ENCODE peak calls at places on chromosomes 1 and 21, in four cellular contexts. S, V, Y and C are unnamed samples.

GRCh38 chr1:238153939-238154338 is 263.2 kb upstream of the ZP4 start:
- DNase-seq in Y (no peak), S (no peak), V (no peak), C (no peak)

GRCh38 chr1:162383516-162383915 is 2.0 kb downstream of the C1orf226 start:
- DNase-seq in Y (no peak), S (no peak), V (no peak), C (no peak)

GRCh38 chr1:101250219-101250618 is 13.4 kb downstream of the S1PR1 start:
- DNase-seq in S (no peak), Y (no peak), V (no peak), C (no peak)

GRCh38 chr1:39462074-39462473 is 29.4 kb upstream of the BMP8A start:
- DNase-seq in V (no peak), S (no peak), Y (peak), C (no peak)

GRCh38 chr1:15220825-15221431 is 26.1 kb upstream of the FHAD1 start:
- DNase-seq in Y (no peak), V (no peak), S (no peak), C (no peak)

GRCh38 chr21:42424848-42425602 is 21.3 kb downstream of the UBASH3A start:
- DNase-seq in S (no peak), V (no peak), Y (no peak), C (no peak)

GRCh38 chr1:202152399-202152798 is 7.9 kb upstream of the ARL8A start:
- DNase-seq in S (no peak), Y (no peak), V (no peak), C (no peak)

GRCh38 chr1:205435904-205436573 is 14.2 kb upstream of the LEMD1 start:
- DNase-seq in Y (no peak), V (no peak), S (no peak), C (no peak)

GRCh38 chr1:167158095-167158812 is 62.4 kb upstream of the POU2F1 start:
- DNase-seq in S (no peak), V (no peak), Y (no peak), C (no peak)

GRCh38 chr1:8939362-8939995 is 6.2 kb upstream of the CA6 start:
- DNase-seq in S (peak), Y (peak), V (no peak), C (no peak)

GRCh38 chr1:215133532-215133931 is 51.0 kb downstream of the KCNK2 start:
- DNase-seq in S (no peak), Y (no peak), V (no peak), C (no peak)

GRCh38 chr1:201267481-201268229 is 15.7 kb upstream of the PKP1 start:
- DNase-seq in Y (peak), S (peak), V (peak), C (no peak)

GRCh38 chr21:16113052-16113715 is 383.4 kb downstream of the USP25 start:
- DNase-seq in S (no peak), Y (no peak), V (no peak), C (no peak)

GRCh38 chr1:169048043-169048442 is 58.4 kb upstream of the ATP1B1 start:
- DNase-seq in Y (no peak), S (no peak), V (no peak), C (no peak)

GRCh38 chr1:6507461-6507911 is 16.0 kb upstream of the PLEKHG5 start:
- DNase-seq in S (no peak), Y (no peak), V (no peak), C (no peak)

GRCh38 chr1:214446772-214447556 is 104.4 kb downstream of the PTPN14 start:
- DNase-seq in V (peak), Y (peak), S (peak), C (peak)

GRCh38 chr21:44503901-44504399 is 36.0 kb downstream of the KRTAP10-1 start:
- DNase-seq in Y (no peak), V (no peak), S (no peak), C (no peak)

GRCh38 chr1:1305300-1306069 is 2.2 kb downstream of the ACAP3 start:
- DNase-seq in S (peak), V (peak), Y (peak), C (no peak)

GRCh38 chr1:180800945-180801344 is 111.8 kb upstream of the KIAA1614 start:
- DNase-seq in V (no peak), Y (no peak), S (no peak), C (no peak)

GRCh38 chr1:193264313-193265065 is 78.1 kb upstream of the B3GALT2 start:
- DNase-seq in Y (no peak), S (no peak), V (no peak), C (no peak)

GRCh38 chr1:39174400-39175081 is 30.0 kb upstream of the MACF1 start:
- DNase-seq in S (no peak), Y (no peak), V (no peak), C (no peak)

GRCh38 chr1:227791425-227792090 is 23.9 kb upstream of the PRSS38 start:
- DNase-seq in S (no peak), Y (no peak), V (no peak), C (no peak)

GRCh38 chr1:205061665-205062069 is 18.7 kb downstream of the CNTN2 start:
- DNase-seq in Y (no peak), S (peak), V (peak), C (no peak)

GRCh38 chr1:236027096-236027495 is 37.8 kb downstream of the NID1 start:
- DNase-seq in S (no peak), V (no peak), Y (no peak), C (no peak)

GRCh38 chr21:36589352-36589971 is 109.5 kb upstream of the SIM2 start:
- DNase-seq in Y (peak), S (peak), V (peak), C (no peak)

GRCh38 chr1:115158181-115158580 is 68.9 kb upstream of the TSPAN2 start:
- DNase-seq in Y (peak), V (no peak), S (no peak), C (no peak)

GRCh38 chr1:39566441-39567137 is 10.0 kb downstream of the PABPC4 start:
- DNase-seq in Y (no peak), V (no peak), S (no peak), C (no peak)

GRCh38 chr1:4972761-4973320 is 318.4 kb downstream of the AJAP1 start:
- DNase-seq in Y (no peak), S (no peak), V (no peak), C (no peak)

GRCh38 chr1:201585901-201586300 is 47.0 kb downstream of the NAV1 start:
- DNase-seq in Y (no peak), V (no peak), S (no peak), C (no peak)

GRCh38 chr1:222071313-222071886 is 329.5 kb upstream of the DUSP10 start:
- DNase-seq in S (no peak), Y (no peak), V (no peak), C (no peak)

GRCh38 chr1:21176589-21177555 is at the start of gene EIF4G3:
- DNase-seq in Y (peak), V (peak), S (peak), C (peak)

GRCh38 chr1:235648954-235649721 is 446 bp downstream of the GNG4 start:
- DNase-seq in S (peak), V (peak), Y (peak), C (no peak)